ENCODE peak calls at places on chromosome 10, in seven cellular contexts. R is body of pancreas, C is HCEC 1CT, T is Caki2, N is HTR-8/SVneo, G is tibial artery, L is hepatocyte. S is an unnamed sample.

GRCh38 chr10:103803941-103804340 is 51.4 kb downstream of the SH3PXD2A start:
- DNase-seq in N (no peak), T (no peak), R (no peak), L (no peak), G (no peak), C (no peak), S (no peak)

GRCh38 chr10:122190553-122190952 is 80.5 kb upstream of the BTBD16 start:
- DNase-seq in T (no peak), L (no peak), C (peak), R (no peak), N (peak), G (no peak), S (no peak)

GRCh38 chr10:52890281-52890680 is 117.7 kb upstream of the MBL2 start:
- DNase-seq in T (no peak), G (no peak), N (no peak), R (no peak), C (no peak), L (no peak), S (no peak)

GRCh38 chr10:102678842-102679289 is 34.6 kb downstream of the TRIM8 start:
- DNase-seq in C (peak), G (peak), T (peak), N (peak), R (peak), L (peak), S (peak)

GRCh38 chr10:1402016-1402820 is 335.1 kb downstream of the ADARB2 start:
- DNase-seq in G (peak), R (no peak), C (no peak), L (no peak), N (no peak), T (no peak), S (no peak)

GRCh38 chr10:43225004-43225786 is 41.7 kb downstream of the RASGEF1A start:
- DNase-seq in R (peak), L (no peak), C (no peak), N (no peak), G (peak), T (no peak), S (no peak)

GRCh38 chr10:57955076-57955475 is 312.6 kb downstream of the IPMK start:
- DNase-seq in L (no peak), C (peak), G (no peak), R (no peak), N (no peak), T (no peak), S (no peak)

GRCh38 chr10:126597206-126597605 is 73.3 kb downstream of the C10orf90 start:
- DNase-seq in R (no peak), N (no peak), T (no peak), L (no peak), G (no peak), C (no peak), S (no peak)

GRCh38 chr10:63972949-63973827 is 452.0 kb downstream of the REEP3 start:
- DNase-seq in C (no peak), N (no peak), R (no peak), T (no peak), G (peak), L (no peak), S (no peak)

GRCh38 chr10:22693371-22693784 is 21.0 kb downstream of the PIP4K2A start:
- DNase-seq in R (no peak), G (no peak), N (no peak), C (peak), L (no peak), T (no peak), S (no peak)

GRCh38 chr10:3111626-3112220 is 44.4 kb downstream of the PFKP start:
- DNase-seq in R (no peak), T (no peak), C (no peak), G (no peak), N (no peak), L (no peak), S (no peak)

GRCh38 chr10:21355591-21356011 is 169.9 kb downstream of the SKIDA1 start:
- DNase-seq in N (no peak), T (no peak), G (no peak), L (no peak), C (no peak), R (no peak), S (no peak)

GRCh38 chr10:30359373-30360206 is 10.5 kb upstream of the MTPAP start:
- DNase-seq in L (peak), C (peak), T (peak), G (no peak), N (peak), R (peak), S (peak)

GRCh38 chr10:91598211-91598981 is 34.5 kb downstream of the PPP1R3C start:
- DNase-seq in G (no peak), R (no peak), L (peak), C (peak), N (peak), T (peak), S (no peak)

GRCh38 chr10:11898372-11899066 is 75.4 kb downstream of the PROSER2 start:
- DNase-seq in N (no peak), G (no peak), R (peak), T (peak), L (peak), C (no peak), S (peak)

GRCh38 chr10:64416011-64416410 is 894.8 kb downstream of the REEP3 start:
- DNase-seq in G (no peak), L (no peak), T (no peak), C (no peak), N (no peak), R (no peak), S (no peak)

GRCh38 chr10:70958396-70958795 is 70.0 kb upstream of the PCBD1 start:
- DNase-seq in G (no peak), T (peak), L (no peak), N (no peak), R (no peak), C (peak), S (no peak)

GRCh38 chr10:22133640-22134624 is 83.9 kb downstream of the EBLN1 start:
- DNase-seq in C (no peak), N (no peak), T (no peak), R (no peak), G (no peak), L (peak), S (no peak)

S was measured in Caco-2.